ENCODE peak calls at places on chromosomes 6 and 20, in nine cellular contexts. L, X, W, K, U, S, N, T and F are unnamed samples.

GRCh38 chr6:25629202-25629584 is 22.8 kb upstream of the SCGN start:
- DNase-seq in L (peak; percentile 80), X (no peak), W (no peak), K (no peak), U (no peak), S (no peak), N (no peak), T (no peak), F (no peak)

GRCh38 chr6:43707269-43707668 is 19.7 kb upstream of the MRPS18A start:
- DNase-seq in L (no peak), X (no peak), W (no peak), K (no peak), U (no peak), S (no peak), N (no peak), T (no peak), F (no peak)

GRCh38 chr6:157823001-157823522 is at the start of gene SNX9:
- DNase-seq in L (peak; percentile 84), X (peak; percentile 74), W (peak; percentile 93), K (peak; percentile 84), U (peak; percentile 81), S (peak; percentile 42), N (peak; percentile 85), T (peak; percentile 38), F (peak; percentile 93)

GRCh38 chr20:46550441-46550840 is at the start of gene OCSTAMP:
- DNase-seq in L (no peak), X (no peak), W (no peak), K (no peak), U (no peak), S (no peak), N (no peak), T (no peak), F (no peak)

GRCh38 chr6:54282186-54282585 is 26.1 kb upstream of the TINAG start:
- DNase-seq in L (no peak), X (peak; percentile 81), W (peak; percentile 83), K (no peak), U (no peak), S (no peak), N (no peak), T (no peak), F (no peak)

GRCh38 chr6:89776583-89777233 is 42.9 kb downstream of the MDN1 start:
- DNase-seq in L (no peak), X (no peak), W (no peak), K (no peak), U (no peak), S (no peak), N (no peak), T (no peak), F (no peak)

GRCh38 chr20:49259799-49260198 is 18.1 kb downstream of the ZNFX1 start:
- DNase-seq in L (no peak), X (no peak), W (no peak), K (no peak), U (no peak), S (no peak), N (no peak), T (no peak), F (no peak)

GRCh38 chr6:73032586-73032985 is 192.7 kb downstream of the KHDC1L start:
- DNase-seq in L (no peak), X (peak; percentile 23), W (peak; percentile 74), K (no peak), U (no peak), S (no peak), N (no peak), T (peak; percentile 2), F (no peak)

GRCh38 chr6:161575508-161576254 is 301.8 kb upstream of the AGPAT4 start:
- DNase-seq in L (no peak), X (no peak), W (peak; percentile 13), K (no peak), U (no peak), S (no peak), N (no peak), T (no peak), F (no peak)

GRCh38 chr6:3522561-3523287 is 65.9 kb upstream of the SLC22A23 start:
- DNase-seq in L (no peak), X (no peak), W (peak; percentile 82), K (no peak), U (no peak), S (no peak), N (no peak), T (peak; percentile 23), F (no peak)

GRCh38 chr6:36033935-36034334 is 6.3 kb downstream of the MAPK14 start:
- DNase-seq in L (no peak), X (peak; percentile 33), W (peak; percentile 48), K (no peak), U (no peak), S (no peak), N (no peak), T (no peak), F (no peak)

GRCh38 chr6:168158280-168158979 is 79.4 kb upstream of the FRMD1 start:
- DNase-seq in L (no peak), X (no peak), W (peak; percentile 68), K (no peak), U (no peak), S (no peak), N (no peak), T (no peak), F (no peak)

GRCh38 chr6:130385059-130385695 is 19.4 kb downstream of the TMEM200A start:
- DNase-seq in L (no peak), X (no peak), W (peak; percentile 79), K (no peak), U (no peak), S (no peak), N (no peak), T (no peak), F (no peak)

GRCh38 chr20:46746972-46747371 is 37.5 kb downstream of the SLC2A10 start:
- DNase-seq in L (no peak), X (peak; percentile 7), W (peak; percentile 92), K (no peak), U (no peak), S (no peak), N (no peak), T (no peak), F (no peak)

DNA sequence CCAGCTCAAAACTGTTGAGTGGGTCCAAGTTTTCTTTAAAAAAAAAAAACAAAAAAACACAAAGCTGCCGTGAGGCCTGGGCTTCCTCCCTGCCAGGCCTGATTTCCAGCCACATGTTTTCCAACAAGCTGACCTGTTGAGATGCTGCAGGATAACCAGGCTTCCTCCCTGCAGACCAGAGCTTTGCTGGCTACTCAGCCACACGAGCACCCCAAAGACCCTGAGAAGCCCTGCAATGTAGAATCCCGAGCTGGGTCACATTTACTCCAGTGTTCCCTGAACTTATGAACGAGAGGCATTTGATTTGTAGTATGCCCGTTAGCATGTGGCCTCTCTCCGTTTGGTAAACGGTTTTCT is 3.9 kb downstream of the SIRPA start:
- DNase-seq in L (no peak), X (no peak), W (no peak), K (no peak), U (no peak), S (no peak), N (no peak), T (no peak), F (no peak)
- H3K4me3 ChIP-seq in L (no peak overlapping the region), X (no peak overlapping the region), W (peak overlapping the region; percentile 99), K (no peak overlapping the region), U (no peak overlapping the region), S (no peak overlapping the region), N (no peak overlapping the region), T (no peak overlapping the region), F (no peak overlapping the region)

GRCh38 chr20:62489186-62489939 is 13.6 kb upstream of the GATA5 start:
- DNase-seq in L (no peak), X (no peak), W (peak; percentile 63), K (no peak), U (no peak), S (no peak), N (no peak), T (peak; percentile 71), F (no peak)

GRCh38 chr20:62487125-62487524 is 11.3 kb upstream of the GATA5 start:
- DNase-seq in L (no peak), X (no peak), W (no peak), K (no peak), U (no peak), S (no peak), N (no peak), T (no peak), F (no peak)

GRCh38 chr20:62488470-62488869 is 12.7 kb upstream of the GATA5 start:
- DNase-seq in L (no peak), X (no peak), W (no peak), K (no peak), U (no peak), S (no peak), N (no peak), T (no peak), F (no peak)

GRCh38 chr20:62487564-62488086 is 11.8 kb upstream of the GATA5 start:
- DNase-seq in L (no peak), X (no peak), W (no peak), K (no peak), U (no peak), S (no peak), N (peak; percentile 57), T (no peak), F (no peak)

DNA sequence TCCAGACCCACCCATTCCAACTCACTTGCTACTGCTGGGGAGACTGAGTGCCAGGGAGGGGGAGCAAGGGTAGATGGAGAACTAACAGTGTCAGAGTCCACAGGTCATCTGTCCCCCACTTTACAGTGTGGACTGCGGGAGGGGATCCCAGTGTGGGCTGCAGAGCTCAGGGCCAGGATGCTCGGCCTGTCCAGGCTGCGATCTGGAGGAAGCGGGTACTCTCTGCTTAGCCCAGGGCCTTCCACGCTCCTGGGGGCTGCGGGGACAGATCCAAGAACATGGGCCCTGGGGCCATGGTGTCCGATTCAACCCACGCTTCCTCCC is 14.1 kb upstream of the GATA5 start:
- DNase-seq in L (no peak), X (no peak), W (no peak), K (no peak), U (no peak), S (no peak), N (no peak), T (no peak), F (no peak)
- H3K4me1 ChIP-seq in L (peaks cover 15% of the 10 kb centered on the region), X (no peaks in the 10 kb centered on the region), W (no peaks in the 10 kb centered on the region), K (peaks cover 17% of the 10 kb centered on the region), U (peaks cover 7% of the 10 kb centered on the region), S (no peaks in the 10 kb centered on the region), N (peaks cover 41% of the 10 kb centered on the region), T (peaks cover 12% of the 10 kb centered on the region), F (no peaks in the 10 kb centered on the region)

DNA sequence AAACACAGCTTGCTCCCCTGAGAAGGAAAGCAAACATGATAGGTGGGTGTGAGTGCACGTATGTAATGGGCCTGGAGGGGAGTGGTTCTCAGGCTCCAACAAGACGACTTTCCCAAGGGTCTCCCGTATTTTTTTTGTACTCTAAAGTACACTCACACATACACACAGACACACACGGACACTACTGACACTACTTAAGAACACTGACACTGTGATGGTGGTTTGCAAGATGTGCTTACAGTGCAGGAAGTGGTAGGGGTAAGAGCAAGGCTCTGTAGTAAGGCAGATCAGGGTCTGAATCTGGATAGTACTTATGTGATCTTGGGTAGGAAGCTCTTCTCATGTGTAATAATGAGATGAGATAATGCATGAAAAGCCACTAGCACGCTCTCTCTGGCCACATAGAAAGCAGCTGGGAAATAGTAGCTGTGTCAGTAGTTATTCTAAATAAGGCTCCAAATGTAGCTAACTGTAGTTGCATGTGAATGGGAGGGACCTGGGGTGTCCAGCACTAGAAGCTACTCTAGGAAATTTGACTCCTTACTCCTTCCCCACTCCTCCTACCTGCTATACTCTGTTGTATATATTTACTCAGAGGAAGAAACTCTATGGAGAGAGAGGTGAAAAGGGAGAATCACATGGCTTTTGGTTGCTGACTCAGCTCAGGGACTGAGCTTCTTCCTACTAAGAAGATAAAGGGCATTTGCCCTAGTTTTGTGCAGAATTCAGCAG is 8.4 kb upstream of the ZBTB24 start:
- DNase-seq in L (no peak), X (no peak), W (peak; percentile 26), K (no peak), U (no peak), S (no peak), N (no peak), T (no peak), F (no peak)
- H3K4me3 ChIP-seq in L (no peak overlapping the region), X (no peak overlapping the region), W (no peak overlapping the region), K (no peak overlapping the region), U (no peak overlapping the region), S (no peak overlapping the region), N (no peak overlapping the region), T (no peak overlapping the region), F (no peak overlapping the region)

GRCh38 chr6:151044465-151045441 is 179.3 kb downstream of the MTHFD1L start:
- DNase-seq in L (no peak), X (peak; percentile 93), W (no peak), K (peak; percentile 74), U (peak; percentile 73), S (no peak), N (peak; percentile 80), T (peak; percentile 49), F (peak; percentile 74)
- H3K4me1 ChIP-seq in L (no peaks in the 10 kb centered on the region), X (peaks cover 13% of the 10 kb centered on the region), W (peaks cover 34% of the 10 kb centered on the region), K (no peaks in the 10 kb centered on the region), U (no peaks in the 10 kb centered on the region), S (no peaks in the 10 kb centered on the region), N (peaks cover 19% of the 10 kb centered on the region), T (peaks cover 70% of the 10 kb centered on the region), F (no peaks in the 10 kb centered on the region)